ENCODE peak calls at places on chromosomes 2 and 18, in four cellular contexts. Q, L, C and O are unnamed samples.
A peak's percentile ranks its signal among the peaks of the same experiment; 100 is the strongest.

GRCh38 chr2:70887208-70887549 is 48.5 kb upstream of the ATP6V1B1 start:
- DNase-seq in Q (no peak), L (no peak), C (no peak), O (no peak)

GRCh38 chr2:20241973-20242726 is 17.2 kb upstream of the SDC1 start:
- DNase-seq in L (no peak), C (no peak), Q (no peak), O (no peak)

GRCh38 chr2:205060269-205060668 is 515.0 kb downstream of the PARD3B start:
- DNase-seq in L (no peak), Q (no peak), C (peak; percentile 80), O (no peak)

GRCh38 chr2:207253946-207254345 is 88.2 kb upstream of the KLF7 start:
- DNase-seq in C (peak; percentile 78), L (peak; percentile 4), Q (no peak), O (no peak)

GRCh38 chr18:13984080-13984479 is 68.7 kb upstream of the MC2R start:
- DNase-seq in Q (no peak), L (no peak), C (no peak), O (no peak)

GRCh38 chr18:44197837-44198236 is 482.9 kb upstream of the SETBP1 start:
- DNase-seq in Q (no peak), L (no peak), C (no peak), O (no peak)

GRCh38 chr2:160294339-160294803 is 94.3 kb upstream of the ITGB6 start:
- DNase-seq in Q (peak; percentile 89), C (no peak), L (no peak), O (peak; percentile 72)

GRCh38 chr18:41396211-41396610 is 558.8 kb upstream of the PIK3C3 start:
- DNase-seq in Q (no peak), C (no peak), L (no peak), O (no peak)

GRCh38 chr2:234960091-234961088 is 8.6 kb downstream of the SH3BP4 start:
- DNase-seq in C (peak; percentile 66), L (peak; percentile 94), Q (no peak), O (no peak)

GRCh38 chr18:10927290-10927979 is 221.9 kb downstream of the PIEZO2 start:
- DNase-seq in Q (no peak), L (no peak), C (no peak), O (no peak)

GRCh38 chr2:220221904-220222495 is 594.6 kb downstream of the SLC4A3 start:
- DNase-seq in C (no peak), L (no peak), Q (no peak), O (no peak)

GRCh38 chr2:20613342-20613916 is 37.5 kb downstream of the HS1BP3 start:
- DNase-seq in Q (no peak), C (no peak), L (no peak), O (no peak)

GRCh38 chr2:23684540-23685176 is 242.3 kb downstream of the ATAD2B start:
- DNase-seq in C (no peak), L (no peak), Q (no peak), O (no peak)

GRCh38 chr2:113282747-113283533 is 4.2 kb upstream of the PAX8 start:
- DNase-seq in L (peak; percentile 57), Q (no peak), C (peak; percentile 79), O (peak; percentile 20)

GRCh38 chr2:23545391-23545790 is 160.4 kb downstream of the KLHL29 start:
- DNase-seq in L (no peak), Q (no peak), C (no peak), O (no peak)

GRCh38 chr18:45212186-45213039 is 402.9 kb upstream of the SLC14A2 start:
- DNase-seq in L (peak; percentile 78), Q (peak; percentile 62), C (peak; percentile 47), O (peak; percentile 67)

GRCh38 chr2:62283147-62283546 is 87.2 kb downstream of the B3GNT2 start:
- DNase-seq in L (no peak), C (no peak), Q (no peak), O (no peak)

GRCh38 chr2:9582624-9583023 is 27.0 kb upstream of the ADAM17 start:
- DNase-seq in C (no peak), L (no peak), Q (no peak), O (no peak)

GRCh38 chr2:205321240-205321639 is 361.1 kb upstream of the NRP2 start:
- DNase-seq in C (no peak), L (no peak), Q (no peak), O (no peak)